ENCODE peak calls at places on chromosomes 3 and 15, in four cellular contexts. One of them, this sample, is unnamed.

GRCh38 chr15:77342767-77343166 is 77.1 kb downstream of the PEAK1 start:
- DNase-seq in H9: no peak
- DNase-seq in mesendoderm: no peak
- DNase-seq in H1: no peak
- DNase-seq in this sample: no peak

GRCh38 chr3:45353070-45353469 is 35.3 kb upstream of the LARS2 start:
- DNase-seq in H1: no peak
- DNase-seq in H9: no peak
- DNase-seq in mesendoderm: no peak
- DNase-seq in this sample: no peak

GRCh38 chr3:72977060-72977459 is 19.6 kb upstream of the PPP4R2 start:
- DNase-seq in H9: no peak
- DNase-seq in H1: no peak
- DNase-seq in mesendoderm: no peak
- DNase-seq in this sample: peak; percentile 14

GRCh38 chr3:48014358-48014757 is 1.9 kb downstream of the MAP4 start:
- DNase-seq in H9: no peak
- DNase-seq in mesendoderm: no peak
- DNase-seq in H1: no peak
- DNase-seq in this sample: no peak

GRCh38 chr15:37135225-37135624 is 34.9 kb upstream of the MEIS2 start:
- DNase-seq in H9: peak; percentile 31
- DNase-seq in mesendoderm: peak; percentile 59
- DNase-seq in H1: no peak
- DNase-seq in this sample: no peak

GRCh38 chr3:101521251-101521701 is 8.3 kb upstream of the SENP7 start:
- DNase-seq in H1: no peak
- DNase-seq in mesendoderm: no peak
- DNase-seq in H9: no peak
- DNase-seq in this sample: no peak

GRCh38 chr3:177410734-177411133 is 213.5 kb upstream of the TBL1XR1 start:
- DNase-seq in mesendoderm: no peak
- DNase-seq in H9: no peak
- DNase-seq in H1: no peak
- DNase-seq in this sample: no peak

GRCh38 chr15:33104276-33104675 is 90.2 kb downstream of the FMN1 start:
- DNase-seq in H9: no peak
- DNase-seq in H1: no peak
- DNase-seq in mesendoderm: no peak
- DNase-seq in this sample: peak; percentile 92

GRCh38 chr3:157472648-157473047 is 30.6 kb downstream of the VEPH1 start:
- DNase-seq in mesendoderm: no peak
- DNase-seq in H9: no peak
- DNase-seq in H1: no peak
- DNase-seq in this sample: no peak

GRCh38 chr15:40407343-40407990 is 1.9 kb downstream of the IVD start:
- DNase-seq in mesendoderm: no peak
- DNase-seq in H1: no peak
- DNase-seq in H9: no peak
- DNase-seq in this sample: no peak

GRCh38 chr3:104359546-104359945 is 1007.2 kb upstream of the ALCAM start:
- DNase-seq in H1: no peak
- DNase-seq in H9: no peak
- DNase-seq in mesendoderm: peak; percentile 72
- DNase-seq in this sample: peak; percentile 87

GRCh38 chr15:36501063-36501678 is 78.3 kb upstream of the CDIN1 start:
- DNase-seq in H9: peak; percentile 52
- DNase-seq in H1: no peak
- DNase-seq in mesendoderm: peak; percentile 84
- DNase-seq in this sample: peak; percentile 79

GRCh38 chr3:168620854-168621253 is 525.1 kb upstream of the GOLIM4 start:
- DNase-seq in H9: peak; percentile 71
- DNase-seq in mesendoderm: peak; percentile 70
- DNase-seq in H1: peak; percentile 73
- DNase-seq in this sample: no peak

GRCh38 chr3:188486126-188486525 is 332.2 kb downstream of the LPP start:
- DNase-seq in H1: no peak
- DNase-seq in H9: no peak
- DNase-seq in mesendoderm: no peak
- DNase-seq in this sample: peak; percentile 59

GRCh38 chr3:63687569-63688233 is 35.2 kb downstream of the SNTN start:
- DNase-seq in H9: no peak
- DNase-seq in H1: no peak
- DNase-seq in mesendoderm: peak; percentile 13
- DNase-seq in this sample: no peak

GRCh38 chr15:67914537-67915373 is 74.9 kb upstream of the RNU6-1 start:
- DNase-seq in H9: peak; percentile 35
- DNase-seq in H1: peak; percentile 47
- DNase-seq in mesendoderm: peak; percentile 81
- DNase-seq in this sample: peak; percentile 28
- H3K56ac ChIP-seq in H9: no peak overlapping the region
- H3K56ac ChIP-seq in H1: no peak overlapping the region
- H3K56ac ChIP-seq in mesendoderm: peak overlapping the region; percentile 75
- H3K56ac ChIP-seq in this sample: peak overlapping the region; percentile 38

DNA sequence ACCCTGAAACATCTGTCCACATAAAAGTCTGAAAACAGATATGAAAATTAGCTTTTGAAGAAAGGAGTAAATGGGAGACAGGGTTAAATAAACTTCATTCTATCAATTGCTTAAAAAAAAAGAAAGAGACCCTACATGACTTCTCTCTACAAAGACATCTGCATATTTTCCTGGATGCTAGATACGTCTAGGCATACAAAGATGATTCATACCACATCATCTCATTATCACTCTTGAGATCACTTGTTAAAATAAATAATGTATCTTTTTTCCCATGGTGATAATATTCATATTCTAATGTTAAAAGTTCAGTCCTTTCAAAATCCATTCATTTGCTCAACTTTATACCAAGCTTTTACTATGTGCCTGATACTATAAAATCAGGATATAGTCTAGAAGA is 295.8 kb downstream of the MAGI1 start:
- DNase-seq in H9: no peak
- DNase-seq in mesendoderm: no peak
- DNase-seq in H1: no peak
- DNase-seq in this sample: peak; percentile 81
- H3K56ac ChIP-seq in H9: no peak overlapping the region
- H3K56ac ChIP-seq in mesendoderm: no peak overlapping the region
- H3K56ac ChIP-seq in H1: no peak overlapping the region
- H3K56ac ChIP-seq in this sample: no peak overlapping the region

DNA sequence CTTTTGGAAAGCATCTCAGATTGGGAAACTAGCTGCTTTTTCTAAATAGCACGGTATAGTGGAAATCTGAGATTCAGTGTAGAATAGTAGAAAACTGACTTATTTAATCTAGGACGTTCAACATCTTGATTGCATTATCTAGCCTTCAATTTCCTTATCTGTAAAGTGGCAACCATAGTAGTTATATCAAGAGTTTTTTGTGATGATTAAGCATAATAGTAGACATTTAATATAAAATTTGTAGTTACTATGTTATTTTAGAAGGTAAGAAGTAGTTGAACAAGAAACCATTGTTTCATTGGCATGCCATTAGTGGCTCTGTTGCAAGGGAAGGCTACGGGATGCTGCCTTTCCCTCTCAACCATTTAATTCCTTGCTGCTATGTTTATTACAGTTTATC is 367.3 kb downstream of the NAALADL2 start:
- DNase-seq in H9: no peak
- DNase-seq in H1: no peak
- DNase-seq in mesendoderm: no peak
- DNase-seq in this sample: no peak
- H3K56ac ChIP-seq in H9: no peak overlapping the region
- H3K56ac ChIP-seq in H1: no peak overlapping the region
- H3K56ac ChIP-seq in mesendoderm: no peak overlapping the region
- H3K56ac ChIP-seq in this sample: no peak overlapping the region

DNA sequence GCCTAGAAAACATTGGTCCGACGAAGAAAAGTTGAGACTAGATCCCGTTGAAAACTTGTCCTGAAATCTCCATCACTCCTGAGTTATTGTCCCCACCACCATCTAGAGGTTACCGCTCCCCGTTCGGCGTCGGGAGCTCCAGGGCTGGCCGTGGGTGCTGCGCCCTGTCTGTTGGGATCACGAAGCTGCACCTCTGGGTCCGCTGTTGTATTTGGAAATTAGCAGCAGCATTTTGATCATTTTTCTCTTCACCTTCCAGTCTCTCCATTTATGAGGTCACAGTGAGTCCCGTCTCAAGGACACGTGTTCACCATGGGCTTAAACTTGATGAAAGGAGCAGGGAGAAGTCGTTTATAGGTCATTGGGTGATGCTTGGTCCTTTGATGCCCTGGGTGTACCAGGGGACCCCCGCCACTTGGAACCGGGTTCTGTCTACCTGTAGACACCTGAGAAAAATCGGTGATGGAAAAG is 565 bp downstream of the MANF start:
- DNase-seq in H1: no peak
- DNase-seq in H9: no peak
- DNase-seq in mesendoderm: no peak
- DNase-seq in this sample: no peak
- H3K56ac ChIP-seq in H1: no peak overlapping the region
- H3K56ac ChIP-seq in H9: no peak overlapping the region
- H3K56ac ChIP-seq in mesendoderm: peak overlapping the region; percentile 90
- H3K56ac ChIP-seq in this sample: peak overlapping the region; percentile 70

GRCh38 chr15:56672721-56673120 is 60.6 kb downstream of the ZNF280D start:
- DNase-seq in mesendoderm: no peak
- DNase-seq in H9: no peak
- DNase-seq in H1: no peak
- DNase-seq in this sample: peak; percentile 79

DNA sequence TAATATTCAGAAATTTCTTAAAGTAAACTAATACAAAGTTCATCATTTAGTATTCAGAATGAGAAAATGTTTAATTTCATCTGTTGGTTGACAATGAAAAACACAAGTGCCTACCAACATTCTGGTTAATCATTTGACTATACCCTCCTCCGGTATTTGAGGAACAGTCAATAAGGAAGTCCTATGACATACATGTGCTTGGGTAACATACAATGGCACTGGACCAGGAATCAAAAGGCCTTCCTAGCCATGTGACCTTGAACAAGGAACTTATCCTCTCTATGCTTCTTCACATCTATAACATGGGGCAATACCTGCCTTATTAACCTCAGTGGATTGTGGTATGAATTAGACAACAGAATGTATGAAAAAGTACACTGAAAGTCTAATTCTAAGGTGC is 65.8 kb downstream of the ZNF280D start:
- DNase-seq in mesendoderm: no peak
- DNase-seq in H9: no peak
- DNase-seq in H1: no peak
- DNase-seq in this sample: no peak
- H3K56ac ChIP-seq in mesendoderm: no peak overlapping the region
- H3K56ac ChIP-seq in H9: no peak overlapping the region
- H3K56ac ChIP-seq in H1: no peak overlapping the region
- H3K56ac ChIP-seq in this sample: no peak overlapping the region

DNA sequence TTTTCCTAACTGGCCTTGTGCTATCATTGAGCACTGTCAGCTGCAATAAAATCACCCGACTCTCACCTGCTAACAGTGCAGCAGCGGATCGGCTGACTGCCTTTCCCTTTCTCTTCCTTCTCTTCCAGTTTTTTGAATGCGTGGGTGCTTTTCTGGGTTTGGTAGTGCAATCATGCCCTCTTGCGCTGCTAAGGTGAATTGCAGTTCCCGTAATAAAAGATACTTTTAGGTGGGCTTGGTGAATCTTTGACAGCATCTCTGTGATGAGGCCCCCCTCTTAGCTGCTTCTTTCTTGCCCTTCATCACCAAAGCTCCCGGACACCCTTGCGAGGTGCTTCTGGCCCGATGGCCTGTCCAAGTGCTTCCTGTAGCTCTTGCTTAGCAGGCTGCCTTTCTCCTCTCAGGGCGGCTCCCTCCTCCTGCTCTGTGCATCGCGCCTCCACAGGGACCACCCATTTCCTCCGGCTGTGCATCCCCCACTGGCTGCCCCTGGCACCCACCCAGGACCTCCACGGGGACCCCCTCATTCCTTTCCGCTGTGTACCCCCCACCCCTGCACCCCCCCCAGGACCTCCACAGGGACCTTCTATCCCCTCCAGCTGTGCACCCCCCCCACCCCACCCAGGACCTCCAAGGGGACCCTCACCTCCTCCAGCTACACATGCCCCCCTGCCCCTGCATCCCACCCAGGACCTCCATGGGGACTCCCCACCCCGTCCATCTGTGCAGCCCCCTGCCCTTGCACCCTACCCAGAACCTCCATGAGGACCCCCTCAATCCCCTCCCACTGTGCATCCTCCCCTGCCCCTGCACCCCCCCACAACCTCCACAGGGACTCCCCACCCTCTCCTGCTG is 50.8 kb upstream of the RPL32 start:
- DNase-seq in H1: peak; percentile 70
- DNase-seq in H9: peak; percentile 53
- DNase-seq in mesendoderm: peak; percentile 67
- DNase-seq in this sample: peak; percentile 66
- H3K56ac ChIP-seq in H1: no peak overlapping the region
- H3K56ac ChIP-seq in H9: no peak overlapping the region
- H3K56ac ChIP-seq in mesendoderm: no peak overlapping the region
- H3K56ac ChIP-seq in this sample: no peak overlapping the region

GRCh38 chr3:34157491-34157890 is 359.1 kb downstream of the PDCD6IP start:
- DNase-seq in H1: no peak
- DNase-seq in H9: no peak
- DNase-seq in mesendoderm: peak; percentile 3
- DNase-seq in this sample: no peak

GRCh38 chr3:34155666-34156065 is 357.2 kb downstream of the PDCD6IP start:
- DNase-seq in H9: no peak
- DNase-seq in mesendoderm: no peak
- DNase-seq in H1: no peak
- DNase-seq in this sample: no peak

GRCh38 chr3:34155108-34155507 is 356.7 kb downstream of the PDCD6IP start:
- DNase-seq in mesendoderm: peak; percentile 2
- DNase-seq in H1: no peak
- DNase-seq in H9: no peak
- DNase-seq in this sample: no peak

DNA sequence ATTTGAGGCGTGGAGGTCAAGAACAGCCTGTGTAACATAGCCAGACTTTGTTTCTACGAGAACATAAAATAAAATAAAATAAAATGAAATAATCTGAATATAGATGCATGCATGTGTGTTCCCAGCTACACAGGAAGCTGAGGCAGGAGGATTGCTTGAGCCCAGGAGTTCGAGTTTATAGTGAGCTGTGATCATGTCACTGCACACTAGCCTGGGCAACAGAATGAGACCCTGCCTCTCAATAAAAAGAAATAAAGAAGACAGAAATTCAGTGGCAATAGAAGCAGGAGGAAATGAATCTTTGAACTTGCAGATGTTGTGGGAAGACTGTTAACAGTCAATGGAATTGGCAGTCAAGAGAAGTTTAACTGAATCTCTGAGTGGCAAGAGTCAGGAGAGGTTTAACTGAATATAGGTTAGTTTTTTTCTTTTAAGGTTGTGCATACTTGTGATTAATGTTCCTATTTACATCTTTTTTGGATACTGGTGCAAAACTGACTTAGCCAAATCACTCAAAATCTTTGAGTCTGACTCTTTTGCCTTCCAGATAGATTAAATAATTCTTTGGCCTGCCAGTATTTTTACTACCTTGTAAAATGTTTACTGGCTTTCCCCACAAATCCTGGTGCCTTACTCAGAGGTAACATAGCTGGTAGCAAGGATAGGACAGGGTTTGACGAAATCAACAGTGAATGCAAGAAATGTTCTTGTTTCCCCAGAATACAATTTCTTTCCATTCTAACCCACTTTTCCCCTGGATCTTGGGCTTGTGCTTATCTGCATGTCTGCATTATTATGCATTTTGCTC is 361.4 kb downstream of the PDCD6IP start:
- DNase-seq in H9: no peak
- DNase-seq in mesendoderm: no peak
- DNase-seq in H1: no peak
- DNase-seq in this sample: no peak
- H3K56ac ChIP-seq in H9: no peak overlapping the region
- H3K56ac ChIP-seq in mesendoderm: no peak overlapping the region
- H3K56ac ChIP-seq in H1: no peak overlapping the region
- H3K56ac ChIP-seq in this sample: no peak overlapping the region

GRCh38 chr3:197883541-197883940 is 66.4 kb upstream of the RPL35A start:
- DNase-seq in mesendoderm: no peak
- DNase-seq in H9: no peak
- DNase-seq in H1: no peak
- DNase-seq in this sample: no peak
- H3K56ac ChIP-seq in mesendoderm: no peak overlapping the region
- H3K56ac ChIP-seq in H9: no peak overlapping the region
- H3K56ac ChIP-seq in H1: no peak overlapping the region
- H3K56ac ChIP-seq in this sample: no peak overlapping the region